ENCODE peak calls at places on chromosomes 7 and 10, in seven cellular contexts. One of them, this sample, is unnamed.

GRCh38 chr7:2645274-2645868 is 13.6 kb downstream of the TTYH3 start:
- DNase-seq in CD4-positive, alpha-beta memory T cell: no peak
- DNase-seq in lung: no peak
- DNase-seq in CD8-positive, alpha-beta T cell: peak
- DNase-seq in CD8-positive, alpha-beta memory T cell: peak
- DNase-seq in heart left ventricle: peak
- DNase-seq in cardiac muscle cell: peak
- DNase-seq in this sample: no peak

GRCh38 chr7:91713669-91714068 is 166.8 kb downstream of the MTERF1 start:
- DNase-seq in CD8-positive, alpha-beta memory T cell: no peak
- DNase-seq in cardiac muscle cell: no peak
- DNase-seq in lung: no peak
- DNase-seq in CD4-positive, alpha-beta memory T cell: no peak
- DNase-seq in heart left ventricle: no peak
- DNase-seq in CD8-positive, alpha-beta T cell: no peak
- DNase-seq in this sample: no peak

GRCh38 chr7:134245253-134245652 is 71.5 kb downstream of the SLC35B4 start:
- DNase-seq in CD8-positive, alpha-beta memory T cell: no peak
- DNase-seq in cardiac muscle cell: no peak
- DNase-seq in CD4-positive, alpha-beta memory T cell: no peak
- DNase-seq in lung: no peak
- DNase-seq in heart left ventricle: no peak
- DNase-seq in CD8-positive, alpha-beta T cell: no peak
- DNase-seq in this sample: no peak

GRCh38 chr7:91953618-91954017 is 13.0 kb downstream of the AKAP9 start:
- DNase-seq in cardiac muscle cell: peak
- DNase-seq in CD8-positive, alpha-beta memory T cell: no peak
- DNase-seq in heart left ventricle: no peak
- DNase-seq in CD4-positive, alpha-beta memory T cell: no peak
- DNase-seq in lung: no peak
- DNase-seq in CD8-positive, alpha-beta T cell: no peak
- DNase-seq in this sample: no peak

GRCh38 chr7:116032886-116033285 is 2.3 kb upstream of the TFEC start:
- DNase-seq in heart left ventricle: no peak
- DNase-seq in CD4-positive, alpha-beta memory T cell: no peak
- DNase-seq in cardiac muscle cell: no peak
- DNase-seq in CD8-positive, alpha-beta memory T cell: no peak
- DNase-seq in CD8-positive, alpha-beta T cell: no peak
- DNase-seq in lung: no peak
- DNase-seq in this sample: no peak

GRCh38 chr7:7731732-7732131 is 13.3 kb upstream of the RPA3 start:
- DNase-seq in CD8-positive, alpha-beta T cell: no peak
- DNase-seq in cardiac muscle cell: no peak
- DNase-seq in lung: no peak
- DNase-seq in heart left ventricle: no peak
- DNase-seq in CD8-positive, alpha-beta memory T cell: no peak
- DNase-seq in CD4-positive, alpha-beta memory T cell: no peak
- DNase-seq in this sample: no peak

GRCh38 chr7:8131694-8132605 is 130.0 kb downstream of the ICA1 start:
- DNase-seq in lung: no peak
- DNase-seq in CD8-positive, alpha-beta memory T cell: peak
- DNase-seq in CD4-positive, alpha-beta memory T cell: peak
- DNase-seq in heart left ventricle: no peak
- DNase-seq in CD8-positive, alpha-beta T cell: peak
- DNase-seq in cardiac muscle cell: no peak
- DNase-seq in this sample: no peak

GRCh38 chr7:135147899-135148721 is at the start of gene TMEM140:
- DNase-seq in heart left ventricle: no peak
- DNase-seq in cardiac muscle cell: peak
- DNase-seq in CD8-positive, alpha-beta memory T cell: peak
- DNase-seq in lung: no peak
- DNase-seq in CD8-positive, alpha-beta T cell: peak
- DNase-seq in CD4-positive, alpha-beta memory T cell: peak
- DNase-seq in this sample: no peak

GRCh38 chr7:91383875-91384274 is 119.6 kb downstream of the FZD1 start:
- DNase-seq in CD4-positive, alpha-beta memory T cell: no peak
- DNase-seq in lung: no peak
- DNase-seq in heart left ventricle: no peak
- DNase-seq in CD8-positive, alpha-beta memory T cell: no peak
- DNase-seq in cardiac muscle cell: no peak
- DNase-seq in CD8-positive, alpha-beta T cell: no peak
- DNase-seq in this sample: no peak

GRCh38 chr7:158120751-158121150 is 466.9 kb downstream of the PTPRN2 start:
- DNase-seq in heart left ventricle: no peak
- DNase-seq in lung: no peak
- DNase-seq in CD8-positive, alpha-beta memory T cell: no peak
- DNase-seq in cardiac muscle cell: no peak
- DNase-seq in CD8-positive, alpha-beta T cell: no peak
- DNase-seq in CD4-positive, alpha-beta memory T cell: no peak
- DNase-seq in this sample: no peak

GRCh38 chr10:97882142-97883091 is 32.8 kb downstream of the GOLGA7B start:
- DNase-seq in CD4-positive, alpha-beta memory T cell: no peak
- DNase-seq in cardiac muscle cell: peak
- DNase-seq in CD8-positive, alpha-beta memory T cell: no peak
- DNase-seq in heart left ventricle: no peak
- DNase-seq in lung: peak
- DNase-seq in CD8-positive, alpha-beta T cell: no peak
- DNase-seq in this sample: no peak

GRCh38 chr10:109618748-109619147 is 304.6 kb downstream of the XPNPEP1 start:
- DNase-seq in CD8-positive, alpha-beta T cell: no peak
- DNase-seq in cardiac muscle cell: no peak
- DNase-seq in CD8-positive, alpha-beta memory T cell: no peak
- DNase-seq in heart left ventricle: no peak
- DNase-seq in CD4-positive, alpha-beta memory T cell: no peak
- DNase-seq in lung: no peak
- DNase-seq in this sample: no peak

GRCh38 chr7:143331179-143331825 is 15.4 kb downstream of the CLCN1 start:
- DNase-seq in CD8-positive, alpha-beta memory T cell: no peak
- DNase-seq in heart left ventricle: no peak
- DNase-seq in CD8-positive, alpha-beta T cell: no peak
- DNase-seq in CD4-positive, alpha-beta memory T cell: no peak
- DNase-seq in cardiac muscle cell: peak
- DNase-seq in lung: no peak
- DNase-seq in this sample: peak

GRCh38 chr7:132773527-132773956 is 197.3 kb upstream of the PLXNA4 start:
- DNase-seq in lung: no peak
- DNase-seq in heart left ventricle: no peak
- DNase-seq in CD8-positive, alpha-beta T cell: no peak
- DNase-seq in CD8-positive, alpha-beta memory T cell: no peak
- DNase-seq in cardiac muscle cell: peak
- DNase-seq in CD4-positive, alpha-beta memory T cell: no peak
- DNase-seq in this sample: peak

GRCh38 chr10:64277536-64277935 is 756.3 kb downstream of the REEP3 start:
- DNase-seq in heart left ventricle: no peak
- DNase-seq in cardiac muscle cell: no peak
- DNase-seq in CD4-positive, alpha-beta memory T cell: no peak
- DNase-seq in lung: no peak
- DNase-seq in CD8-positive, alpha-beta memory T cell: no peak
- DNase-seq in CD8-positive, alpha-beta T cell: no peak
- DNase-seq in this sample: no peak

GRCh38 chr10:132535065-132535651 is 2.4 kb upstream of the INPP5A start:
- DNase-seq in CD8-positive, alpha-beta memory T cell: no peak
- DNase-seq in CD8-positive, alpha-beta T cell: no peak
- DNase-seq in CD4-positive, alpha-beta memory T cell: no peak
- DNase-seq in heart left ventricle: peak
- DNase-seq in cardiac muscle cell: no peak
- DNase-seq in lung: no peak
- DNase-seq in this sample: no peak

GRCh38 chr7:157751351-157751750 is 414.5 kb downstream of the DNAJB6 start:
- DNase-seq in cardiac muscle cell: no peak
- DNase-seq in heart left ventricle: no peak
- DNase-seq in CD8-positive, alpha-beta memory T cell: no peak
- DNase-seq in CD4-positive, alpha-beta memory T cell: no peak
- DNase-seq in lung: no peak
- DNase-seq in CD8-positive, alpha-beta T cell: no peak
- DNase-seq in this sample: no peak

GRCh38 chr10:23981520-23982309 is 227.2 kb upstream of the KIAA1217 start:
- DNase-seq in CD8-positive, alpha-beta T cell: no peak
- DNase-seq in lung: no peak
- DNase-seq in cardiac muscle cell: no peak
- DNase-seq in heart left ventricle: no peak
- DNase-seq in CD8-positive, alpha-beta memory T cell: no peak
- DNase-seq in CD4-positive, alpha-beta memory T cell: no peak
- DNase-seq in this sample: no peak

GRCh38 chr10:125839176-125839575 is 15.8 kb downstream of the BCCIP start:
- DNase-seq in CD8-positive, alpha-beta T cell: no peak
- DNase-seq in cardiac muscle cell: no peak
- DNase-seq in CD8-positive, alpha-beta memory T cell: no peak
- DNase-seq in CD4-positive, alpha-beta memory T cell: no peak
- DNase-seq in lung: no peak
- DNase-seq in heart left ventricle: no peak
- DNase-seq in this sample: no peak

GRCh38 chr10:31603245-31604087 is 284.4 kb downstream of the ZEB1 start:
- DNase-seq in CD8-positive, alpha-beta memory T cell: peak
- DNase-seq in CD4-positive, alpha-beta memory T cell: peak
- DNase-seq in CD8-positive, alpha-beta T cell: peak
- DNase-seq in lung: peak
- DNase-seq in cardiac muscle cell: peak
- DNase-seq in heart left ventricle: peak
- DNase-seq in this sample: peak

GRCh38 chr10:93437000-93437945 is 44.9 kb downstream of the MYOF start:
- DNase-seq in CD8-positive, alpha-beta memory T cell: no peak
- DNase-seq in cardiac muscle cell: peak
- DNase-seq in heart left ventricle: no peak
- DNase-seq in CD8-positive, alpha-beta T cell: no peak
- DNase-seq in CD4-positive, alpha-beta memory T cell: no peak
- DNase-seq in lung: peak
- DNase-seq in this sample: peak

GRCh38 chr10:127195571-127196226 is 692 bp downstream of the INSYN2A start:
- DNase-seq in heart left ventricle: no peak
- DNase-seq in cardiac muscle cell: peak
- DNase-seq in lung: no peak
- DNase-seq in CD8-positive, alpha-beta T cell: no peak
- DNase-seq in CD8-positive, alpha-beta memory T cell: no peak
- DNase-seq in CD4-positive, alpha-beta memory T cell: no peak
- DNase-seq in this sample: no peak

GRCh38 chr10:119786117-119786769 is 60.4 kb downstream of the INPP5F start:
- DNase-seq in CD8-positive, alpha-beta T cell: no peak
- DNase-seq in cardiac muscle cell: peak
- DNase-seq in heart left ventricle: no peak
- DNase-seq in lung: no peak
- DNase-seq in CD8-positive, alpha-beta memory T cell: no peak
- DNase-seq in CD4-positive, alpha-beta memory T cell: no peak
- DNase-seq in this sample: peak
- H3K27ac ChIP-seq in CD8-positive, alpha-beta T cell: no peak
- H3K27ac ChIP-seq in cardiac muscle cell: peak
- H3K27ac ChIP-seq in heart left ventricle: no peak
- H3K27ac ChIP-seq in lung: no peak
- H3K27ac ChIP-seq in CD8-positive, alpha-beta memory T cell: no peak
- H3K27ac ChIP-seq in CD4-positive, alpha-beta memory T cell: no peak
- H3K27ac ChIP-seq in this sample: peak

GRCh38 chr7:47730135-47730534 is 148.2 kb upstream of the TNS3 start:
- DNase-seq in CD8-positive, alpha-beta memory T cell: no peak
- DNase-seq in heart left ventricle: no peak
- DNase-seq in cardiac muscle cell: peak
- DNase-seq in CD4-positive, alpha-beta memory T cell: no peak
- DNase-seq in lung: no peak
- DNase-seq in CD8-positive, alpha-beta T cell: no peak
- DNase-seq in this sample: no peak
- H3K27ac ChIP-seq in CD8-positive, alpha-beta memory T cell: no peak
- H3K27ac ChIP-seq in heart left ventricle: no peak
- H3K27ac ChIP-seq in cardiac muscle cell: no peak
- H3K27ac ChIP-seq in CD4-positive, alpha-beta memory T cell: no peak
- H3K27ac ChIP-seq in lung: no peak
- H3K27ac ChIP-seq in CD8-positive, alpha-beta T cell: no peak
- H3K27ac ChIP-seq in this sample: no peak

GRCh38 chr7:47215640-47216039 is 366.3 kb downstream of the TNS3 start:
- DNase-seq in heart left ventricle: no peak
- DNase-seq in CD8-positive, alpha-beta memory T cell: no peak
- DNase-seq in lung: no peak
- DNase-seq in cardiac muscle cell: no peak
- DNase-seq in CD8-positive, alpha-beta T cell: no peak
- DNase-seq in CD4-positive, alpha-beta memory T cell: no peak
- DNase-seq in this sample: no peak

GRCh38 chr7:47215049-47215448 is 366.9 kb downstream of the TNS3 start:
- DNase-seq in CD4-positive, alpha-beta memory T cell: no peak
- DNase-seq in lung: no peak
- DNase-seq in CD8-positive, alpha-beta T cell: no peak
- DNase-seq in heart left ventricle: no peak
- DNase-seq in CD8-positive, alpha-beta memory T cell: no peak
- DNase-seq in cardiac muscle cell: no peak
- DNase-seq in this sample: no peak

GRCh38 chr7:47210283-47210854 is 371.5 kb downstream of the TNS3 start:
- DNase-seq in CD8-positive, alpha-beta memory T cell: no peak
- DNase-seq in CD4-positive, alpha-beta memory T cell: no peak
- DNase-seq in lung: no peak
- DNase-seq in cardiac muscle cell: no peak
- DNase-seq in heart left ventricle: no peak
- DNase-seq in CD8-positive, alpha-beta T cell: no peak
- DNase-seq in this sample: no peak

GRCh38 chr7:47213276-47213675 is 368.6 kb downstream of the TNS3 start:
- DNase-seq in CD8-positive, alpha-beta memory T cell: no peak
- DNase-seq in CD8-positive, alpha-beta T cell: no peak
- DNase-seq in cardiac muscle cell: no peak
- DNase-seq in lung: no peak
- DNase-seq in heart left ventricle: no peak
- DNase-seq in CD4-positive, alpha-beta memory T cell: no peak
- DNase-seq in this sample: no peak

GRCh38 chr7:47211467-47212121 is 370.3 kb downstream of the TNS3 start:
- DNase-seq in lung: no peak
- DNase-seq in cardiac muscle cell: no peak
- DNase-seq in CD8-positive, alpha-beta memory T cell: no peak
- DNase-seq in heart left ventricle: no peak
- DNase-seq in CD4-positive, alpha-beta memory T cell: no peak
- DNase-seq in CD8-positive, alpha-beta T cell: no peak
- DNase-seq in this sample: no peak
- H3K27ac ChIP-seq in lung: no peak
- H3K27ac ChIP-seq in cardiac muscle cell: no peak
- H3K27ac ChIP-seq in CD8-positive, alpha-beta memory T cell: no peak
- H3K27ac ChIP-seq in heart left ventricle: no peak
- H3K27ac ChIP-seq in CD4-positive, alpha-beta memory T cell: no peak
- H3K27ac ChIP-seq in CD8-positive, alpha-beta T cell: no peak
- H3K27ac ChIP-seq in this sample: no peak

GRCh38 chr7:107691713-107692112 is 31.1 kb downstream of the SLC26A4 start:
- DNase-seq in heart left ventricle: no peak
- DNase-seq in CD8-positive, alpha-beta memory T cell: no peak
- DNase-seq in cardiac muscle cell: peak
- DNase-seq in CD8-positive, alpha-beta T cell: no peak
- DNase-seq in lung: no peak
- DNase-seq in CD4-positive, alpha-beta memory T cell: no peak
- DNase-seq in this sample: no peak

GRCh38 chr7:107692501-107692900 is 31.9 kb downstream of the SLC26A4 start:
- DNase-seq in CD8-positive, alpha-beta memory T cell: no peak
- DNase-seq in CD4-positive, alpha-beta memory T cell: no peak
- DNase-seq in heart left ventricle: no peak
- DNase-seq in CD8-positive, alpha-beta T cell: no peak
- DNase-seq in cardiac muscle cell: no peak
- DNase-seq in lung: no peak
- DNase-seq in this sample: no peak

GRCh38 chr7:107693396-107693795 is 32.8 kb downstream of the SLC26A4 start:
- DNase-seq in CD8-positive, alpha-beta T cell: no peak
- DNase-seq in lung: no peak
- DNase-seq in cardiac muscle cell: no peak
- DNase-seq in CD8-positive, alpha-beta memory T cell: no peak
- DNase-seq in heart left ventricle: no peak
- DNase-seq in CD4-positive, alpha-beta memory T cell: no peak
- DNase-seq in this sample: no peak

GRCh38 chr7:107696330-107696946 is 35.8 kb downstream of the SLC26A4 start:
- DNase-seq in CD4-positive, alpha-beta memory T cell: no peak
- DNase-seq in lung: no peak
- DNase-seq in CD8-positive, alpha-beta T cell: no peak
- DNase-seq in cardiac muscle cell: no peak
- DNase-seq in CD8-positive, alpha-beta memory T cell: no peak
- DNase-seq in heart left ventricle: no peak
- DNase-seq in this sample: no peak

GRCh38 chr7:107694395-107694794 is 33.8 kb downstream of the SLC26A4 start:
- DNase-seq in CD8-positive, alpha-beta memory T cell: no peak
- DNase-seq in CD4-positive, alpha-beta memory T cell: no peak
- DNase-seq in CD8-positive, alpha-beta T cell: no peak
- DNase-seq in lung: no peak
- DNase-seq in cardiac muscle cell: peak
- DNase-seq in heart left ventricle: no peak
- DNase-seq in this sample: no peak
- H3K27ac ChIP-seq in CD8-positive, alpha-beta memory T cell: no peak
- H3K27ac ChIP-seq in CD4-positive, alpha-beta memory T cell: no peak
- H3K27ac ChIP-seq in CD8-positive, alpha-beta T cell: no peak
- H3K27ac ChIP-seq in lung: no peak
- H3K27ac ChIP-seq in cardiac muscle cell: no peak
- H3K27ac ChIP-seq in heart left ventricle: peak
- H3K27ac ChIP-seq in this sample: no peak